ENCODE peak calls at places on chromosomes 11 and 22, in four cellular contexts. B is K562, Q is HepG2, N is SK-N-SH. Y is an unnamed sample.

GRCh38 chr11:62025429-62026105 is 58.1 kb upstream of the FTH1 start:
- DNase-seq in B (peak), N (no peak), Q (peak), Y (peak)

GRCh38 chr11:12618743-12619540 is 55.3 kb upstream of the TEAD1 start:
- DNase-seq in N (no peak), Q (no peak), B (no peak), Y (no peak)

GRCh38 chr11:103091441-103091809 is 535 bp downstream of the DCUN1D5 start:
- DNase-seq in Q (peak), B (peak), N (peak), Y (no peak)

GRCh38 chr11:103476874-103477273 is 367.6 kb downstream of the DYNC2H1 start:
- DNase-seq in B (no peak), N (no peak), Q (no peak), Y (no peak)

GRCh38 chr22:45804319-45804985 is 132.8 kb downstream of the ATXN10 start:
- DNase-seq in N (no peak), Q (no peak), B (no peak), Y (no peak)

GRCh38 chr11:77088236-77089003 is 14.2 kb upstream of the OMP start:
- DNase-seq in N (no peak), Q (no peak), B (no peak), Y (no peak)

GRCh38 chr22:32590556-32590955 is 115.9 kb downstream of the FBXO7 start:
- DNase-seq in B (no peak), Q (no peak), N (no peak), Y (no peak)

GRCh38 chr22:50705219-50705691 is 32.6 kb downstream of the SHANK3 start:
- DNase-seq in B (peak), Q (no peak), N (peak), Y (no peak)

GRCh38 chr11:70036971-70037882 is 40.9 kb upstream of the ANO1 start:
- DNase-seq in N (no peak), B (no peak), Q (no peak), Y (no peak)

GRCh38 chr11:23680488-23681230 is 816.2 kb upstream of the LUZP2 start:
- DNase-seq in B (no peak), Q (peak), N (no peak), Y (no peak)

GRCh38 chr22:40334060-40334459 is 12.2 kb upstream of the ADSL start:
- DNase-seq in N (no peak), B (no peak), Q (no peak), Y (no peak)

GRCh38 chr22:17198188-17199130 is 20.8 kb downstream of the ADA2 start:
- DNase-seq in N (no peak), B (peak), Q (no peak), Y (no peak)

GRCh38 chr11:54558919-54559318 is 44.9 kb downstream of the OR4C46 start:
- DNase-seq in N (no peak), Q (no peak), B (peak), Y (no peak)

DNA sequence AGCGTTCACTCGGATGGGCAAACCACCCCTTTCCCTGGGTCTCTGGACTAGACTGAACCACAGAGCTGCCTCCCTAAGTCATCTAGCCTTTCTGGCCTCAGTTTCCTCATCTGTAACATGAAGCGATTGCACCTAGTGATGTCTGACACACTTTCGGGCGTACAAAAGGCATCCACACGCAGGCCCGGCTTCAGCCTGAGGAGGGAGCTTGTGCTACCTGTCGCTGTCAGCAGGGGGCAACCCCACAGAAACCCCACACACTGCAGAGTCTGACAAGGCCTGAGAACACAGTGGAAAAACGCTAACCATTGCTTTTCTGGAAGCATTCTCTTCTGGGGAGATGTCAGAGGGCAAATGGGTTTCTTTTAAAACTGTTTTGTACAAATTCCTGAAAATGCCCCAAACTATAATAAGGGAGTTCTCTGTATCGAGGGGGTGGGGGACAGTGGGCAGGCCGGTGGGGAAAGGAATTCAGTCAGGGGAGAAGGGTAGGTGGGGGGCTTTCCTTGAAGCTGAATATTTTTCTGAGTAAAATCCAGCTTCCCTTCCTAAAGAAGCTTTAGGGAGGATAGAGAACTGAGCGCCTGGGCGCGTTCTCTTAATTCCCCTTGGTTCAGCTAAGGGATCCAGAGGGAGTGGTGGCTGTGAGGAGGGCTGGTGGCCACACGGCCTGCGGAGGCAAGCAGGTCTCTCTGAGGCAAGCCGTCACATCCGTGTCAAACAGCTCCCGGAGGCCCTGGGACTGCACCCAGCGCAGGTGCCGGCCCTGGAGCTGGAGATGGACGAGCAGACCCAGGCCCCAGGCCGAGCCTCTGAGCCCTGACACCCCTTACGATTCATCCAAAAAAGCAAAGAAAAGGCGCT is 552 bp downstream of the ELF5 start:
- DNase-seq in N (peak), B (peak), Q (peak), Y (peak)
- TF ChIP-seq TAF1 in N (no peak), B (no peak), Q (no peak), Y (no peak)

DNA sequence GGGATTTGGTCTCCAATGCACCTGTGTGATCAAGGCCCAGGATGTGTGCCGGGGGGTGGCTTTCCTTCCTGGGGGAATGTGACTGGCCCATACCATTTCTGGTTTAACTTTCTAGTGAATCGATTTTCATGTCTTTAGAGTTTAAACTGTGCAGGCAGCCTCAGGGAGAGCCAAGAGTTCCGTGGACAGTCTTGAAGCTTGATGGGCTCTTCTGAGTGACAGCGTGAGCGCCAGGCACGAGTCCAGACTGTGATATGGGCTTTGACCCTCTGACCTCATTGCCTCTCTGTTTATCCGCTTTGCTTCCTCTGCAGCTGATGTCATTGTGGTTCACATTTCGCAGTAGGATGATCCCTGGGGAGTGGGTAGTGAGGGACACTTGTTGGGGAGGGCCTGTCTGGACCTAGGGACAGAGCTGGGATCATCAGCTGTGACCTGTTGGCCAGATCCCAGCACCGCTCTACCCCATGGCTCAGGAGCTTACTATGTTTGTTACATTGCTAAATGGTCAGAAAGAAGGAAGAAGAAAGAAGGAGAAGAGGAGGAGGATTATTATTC is 80.6 kb upstream of the CLDN5 start:
- DNase-seq in Q (peak), N (no peak), B (peak), Y (no peak)
- TF ChIP-seq SMC3 in Q (no peak), N (no peak), B (no peak), Y (no peak)

GRCh38 chr11:35525501-35526175 is at the start of gene PAMR1:
- DNase-seq in B (no peak), Q (no peak), N (no peak), Y (no peak)
- H3K9ac ChIP-seq in B (no peak), Q (no peak), N (no peak), Y (no peak)

DNA sequence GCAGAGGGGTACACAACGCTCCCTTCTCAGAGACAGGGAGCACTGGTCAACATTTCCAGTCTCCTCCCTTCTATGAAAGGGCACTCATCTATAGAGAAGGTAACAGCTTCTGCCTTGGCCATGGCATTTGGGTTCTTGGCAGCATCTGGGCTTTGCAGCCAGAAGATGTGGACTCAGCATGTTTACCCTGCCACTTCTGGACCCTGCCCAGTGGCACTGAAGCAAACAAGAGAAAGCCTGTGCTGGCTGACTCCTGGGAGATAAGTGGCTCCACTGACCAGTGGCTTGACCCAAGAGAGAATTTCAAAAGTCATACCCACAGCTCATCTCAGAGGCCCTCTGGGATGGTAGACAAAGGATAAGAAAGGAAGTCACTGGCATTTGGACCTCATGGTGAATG is 8.0 kb downstream of the CSNK2A3 start:
- DNase-seq in N (no peak), B (no peak), Q (no peak), Y (no peak)
- TF ChIP-seq TAF1 in N (no peak), B (no peak), Q (no peak), Y (no peak)

DNA sequence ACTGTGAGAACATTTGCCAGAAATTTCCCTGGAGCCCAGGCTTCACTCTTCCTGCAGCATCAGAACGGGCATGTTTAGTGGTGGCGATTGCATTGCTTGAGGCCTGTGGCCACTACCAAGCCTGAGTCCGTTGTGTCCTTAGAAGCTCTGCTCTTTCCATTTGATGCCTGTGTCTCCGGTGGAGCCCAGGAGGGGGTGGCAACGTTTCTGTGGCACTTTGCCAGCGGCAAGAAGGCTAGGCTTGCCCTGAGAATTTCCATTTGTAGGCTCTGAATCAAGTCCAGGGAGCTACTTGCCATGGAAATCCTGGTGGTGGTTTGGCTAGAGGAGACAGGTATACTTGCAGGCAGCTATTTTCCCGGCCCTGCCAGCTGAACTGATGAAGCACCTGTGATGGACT is 47.1 kb downstream of the ADAMTS8 start:
- DNase-seq in N (no peak), Q (no peak), B (peak), Y (no peak)
- TF ChIP-seq SMC3 in N (no peak), Q (no peak), B (no peak), Y (no peak)

DNA sequence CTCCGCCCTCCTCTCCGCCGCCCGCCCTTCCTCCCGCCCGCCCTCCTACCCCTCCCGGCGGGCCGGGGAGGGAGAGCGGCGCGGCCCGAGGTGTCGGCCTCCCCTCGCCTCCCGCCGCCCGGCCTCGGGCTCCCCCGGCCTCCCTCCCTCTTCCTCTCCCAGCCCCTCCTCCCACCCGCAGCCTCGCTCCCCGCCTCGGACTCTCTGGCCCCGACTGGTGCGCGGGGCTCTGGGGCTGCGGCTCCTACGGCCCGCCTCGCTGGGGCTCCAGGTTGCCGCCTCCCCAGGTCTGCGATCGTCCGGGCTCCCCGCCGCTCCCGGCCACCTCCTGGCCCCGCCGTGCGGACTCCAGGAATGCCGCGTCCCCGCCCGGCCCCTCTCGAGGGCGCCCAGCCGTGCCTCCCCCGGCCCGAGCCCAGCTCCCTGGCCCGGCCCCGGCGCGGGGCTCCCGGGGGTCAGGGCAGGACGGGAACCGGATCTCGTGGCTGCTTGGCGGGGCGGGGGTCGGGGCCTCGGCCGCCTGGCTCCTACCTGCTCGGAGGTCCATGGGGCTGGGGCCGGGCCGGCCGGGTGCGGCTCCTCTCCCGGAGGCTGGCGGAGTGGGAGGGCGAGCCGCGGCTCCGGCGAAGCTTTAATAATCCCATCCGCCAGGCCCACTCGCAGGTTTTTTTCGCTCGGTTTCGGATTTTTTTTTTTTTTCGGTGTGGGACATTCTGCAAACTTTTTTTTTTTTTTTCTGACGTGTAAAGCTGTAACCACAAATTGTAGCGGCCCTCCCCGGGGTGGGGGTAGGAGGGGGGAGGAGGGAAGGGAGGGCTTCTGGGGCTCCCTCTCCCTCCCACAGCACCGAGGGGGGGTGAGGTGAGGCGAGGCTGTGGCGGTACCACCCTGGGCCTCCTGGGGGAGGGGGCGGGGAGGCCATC is at the start of gene CLCF1:
- DNase-seq in N (peak), B (peak), Q (no peak), Y (no peak)
- H3K9ac ChIP-seq in N (peak), B (peak), Q (peak), Y (peak)

DNA sequence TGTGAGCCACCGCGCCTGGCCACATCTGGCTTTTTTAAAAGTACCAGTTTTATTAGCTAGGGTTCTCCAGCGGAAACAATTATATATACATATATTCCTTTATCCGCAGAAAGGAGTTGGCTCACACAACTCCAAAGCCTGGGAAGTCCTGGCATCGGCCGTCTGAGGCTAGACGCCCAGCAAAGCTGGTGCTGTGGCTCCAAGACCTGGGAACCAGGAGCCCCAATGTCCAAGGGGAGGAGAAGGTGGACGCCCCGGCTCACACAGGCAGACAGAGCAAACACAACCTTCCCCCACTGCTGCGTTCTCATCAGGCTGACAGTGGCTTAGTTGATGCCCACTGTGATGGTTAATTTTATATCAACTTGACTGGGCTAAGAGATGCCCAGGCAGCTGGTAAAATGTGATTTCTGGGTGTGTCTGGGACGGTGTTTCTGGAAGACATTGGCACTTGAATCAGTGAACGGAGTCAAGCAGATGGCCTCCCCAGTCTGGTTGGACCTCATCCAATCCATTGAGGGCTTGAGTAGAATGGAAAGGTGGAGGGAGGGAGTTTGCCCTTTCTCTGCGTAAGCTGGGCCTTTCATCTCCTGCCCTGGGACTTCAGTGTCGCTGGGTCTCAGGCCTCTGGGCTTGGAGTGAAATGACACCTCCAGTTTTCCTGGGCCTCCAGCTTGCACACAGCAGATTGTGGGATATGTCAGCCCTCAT is 904.4 kb downstream of the BRD1 start:
- DNase-seq in Q (no peak), B (no peak), N (no peak), Y (no peak)
- TF ChIP-seq TAF1 in Q (no peak), B (no peak), N (no peak), Y (no peak)

Y was measured in GM12878.